ENCODE peak calls at places on chromosomes 6 and 20, in seven cellular contexts. S is neuronal stem cell, M is H1, Q is mesendoderm, T is H9, P is mesenchymal stem cell, J is trophoblast cell. B is an unnamed sample.

GRCh38 chr6:124967444-124967843 is 5.2 kb downstream of the RNF217 start:
- DNase-seq in T (no peak), P (no peak), J (no peak), S (no peak), Q (no peak), M (no peak), B (peak)

GRCh38 chr6:11064836-11065235 is 20.7 kb upstream of the ELOVL2 start:
- DNase-seq in S (peak), M (no peak), J (no peak), T (no peak), Q (no peak), P (no peak), B (no peak)

GRCh38 chr20:48949304-48950170 is 28.0 kb downstream of the ARFGEF2 start:
- DNase-seq in T (peak), P (no peak), M (no peak), S (no peak), J (no peak), Q (peak), B (no peak)

GRCh38 chr6:158279615-158280014 is 32.6 kb upstream of the TULP4 start:
- DNase-seq in Q (no peak), P (no peak), M (no peak), T (no peak), J (no peak), S (no peak), B (peak)

GRCh38 chr20:48908661-48909316 is 12.7 kb upstream of the ARFGEF2 start:
- DNase-seq in J (no peak), T (no peak), S (no peak), Q (no peak), P (no peak), M (no peak), B (no peak)

GRCh38 chr6:134657751-134658522 is 292.0 kb downstream of the ALDH8A1 start:
- DNase-seq in M (no peak), S (no peak), P (peak), Q (no peak), J (no peak), T (no peak), B (peak)

GRCh38 chr6:47464052-47464451 is 13.5 kb upstream of the CD2AP start:
- DNase-seq in Q (no peak), P (no peak), T (no peak), M (no peak), J (no peak), S (no peak), B (no peak)

GRCh38 chr6:157070403-157071107 is 252.8 kb downstream of the TMEM242 start:
- DNase-seq in M (no peak), S (no peak), T (no peak), Q (no peak), J (peak), P (no peak), B (no peak)

GRCh38 chr6:31633447-31633846 is 12.9 kb downstream of the PRRC2A start:
- DNase-seq in T (no peak), M (no peak), S (no peak), P (no peak), J (no peak), Q (no peak), B (no peak)

GRCh38 chr6:104286641-104287040 is 573.1 kb downstream of the HACE1 start:
- DNase-seq in J (no peak), Q (no peak), T (no peak), P (no peak), M (no peak), S (no peak), B (no peak)

GRCh38 chr6:6006428-6007310 is at the start of gene NRN1:
- DNase-seq in S (no peak), M (no peak), T (peak), P (no peak), J (peak), Q (peak), B (no peak)

GRCh38 chr6:73585566-73586415 is 65.0 kb upstream of the EEF1A1 start:
- DNase-seq in S (no peak), Q (peak), P (peak), M (no peak), T (peak), J (peak), B (peak)

GRCh38 chr6:150167479-150167873 is 24.6 kb downstream of the PPP1R14C start:
- DNase-seq in M (no peak), P (no peak), T (no peak), Q (no peak), J (no peak), S (no peak), B (no peak)

GRCh38 chr20:2817891-2818595 is 1.9 kb downstream of the TMEM239 start:
- DNase-seq in M (no peak), J (peak), P (no peak), T (no peak), S (no peak), Q (no peak), B (no peak)

GRCh38 chr20:57619053-57619831 is 984 bp downstream of the ZBP1 start:
- DNase-seq in P (no peak), S (no peak), Q (no peak), M (no peak), T (no peak), J (no peak), B (no peak)

GRCh38 chr20:15596220-15596875 is 976.9 kb downstream of the KIF16B start:
- DNase-seq in J (no peak), S (no peak), Q (no peak), M (no peak), T (no peak), P (peak), B (no peak)

GRCh38 chr20:63979221-63979548 is 257 bp downstream of the SAMD10 start:
- DNase-seq in T (no peak), S (no peak), M (no peak), J (no peak), P (no peak), Q (no peak), B (no peak)

GRCh38 chr20:63979549-63980316 is at the start of gene SAMD10:
- DNase-seq in Q (peak), M (no peak), P (peak), J (no peak), S (no peak), T (peak), B (peak)

GRCh38 chr20:63976980-63977391 is 2.5 kb downstream of the SAMD10 start:
- DNase-seq in M (no peak), Q (no peak), J (no peak), P (no peak), S (no peak), T (no peak), B (no peak)

GRCh38 chr20:63978319-63979220 is 872 bp downstream of the SAMD10 start:
- DNase-seq in M (no peak), Q (peak), P (peak), S (no peak), T (peak), J (peak), B (peak)

GRCh38 chr20:63977392-63978276 is 1.8 kb downstream of the SAMD10 start:
- DNase-seq in T (peak), M (no peak), P (peak), S (no peak), Q (no peak), J (no peak), B (peak)
- H3K23ac ChIP-seq in T (no peak), M (no peak), P (no peak), S (peak), Q (no peak), J (no peak), B (no peak)

GRCh38 chr20:4905195-4905594 is 96.1 kb downstream of the SLC23A2 start:
- DNase-seq in P (no peak), T (no peak), Q (no peak), J (no peak), M (no peak), S (no peak), B (peak)
- H3K23ac ChIP-seq in P (no peak), T (no peak), Q (no peak), J (no peak), M (no peak), S (no peak), B (no peak)

GRCh38 chr20:53929399-53929798 is 141.0 kb downstream of the BCAS1 start:
- DNase-seq in S (no peak), J (no peak), Q (no peak), P (no peak), M (no peak), T (no peak), B (no peak)

GRCh38 chr20:53927990-53928389 is 142.4 kb downstream of the BCAS1 start:
- DNase-seq in P (no peak), T (no peak), J (no peak), M (no peak), S (no peak), Q (no peak), B (no peak)

GRCh38 chr20:53923745-53924369 is 146.5 kb downstream of the BCAS1 start:
- DNase-seq in P (no peak), Q (no peak), J (no peak), M (no peak), S (no peak), T (no peak), B (no peak)

GRCh38 chr20:53925651-53926401 is 144.6 kb downstream of the BCAS1 start:
- DNase-seq in J (no peak), S (no peak), T (no peak), Q (no peak), P (no peak), M (no peak), B (no peak)

GRCh38 chr20:53926428-53927028 is 143.9 kb downstream of the BCAS1 start:
- DNase-seq in J (peak), Q (peak), M (no peak), P (peak), S (no peak), T (no peak), B (peak)
- H3K23ac ChIP-seq in J (no peak), Q (no peak), M (no peak), P (no peak), S (no peak), T (no peak), B (peak)

GRCh38 chr6:100167585-100167984 is 173.6 kb upstream of the MCHR2 start:
- DNase-seq in P (no peak), M (no peak), J (no peak), S (no peak), T (no peak), Q (peak), B (no peak)

GRCh38 chr6:100161782-100162181 is 167.8 kb upstream of the MCHR2 start:
- DNase-seq in Q (no peak), J (no peak), M (no peak), S (no peak), P (no peak), T (no peak), B (no peak)

GRCh38 chr6:100166991-100167390 is 173.0 kb upstream of the MCHR2 start:
- DNase-seq in S (no peak), P (no peak), M (no peak), J (no peak), T (no peak), Q (no peak), B (no peak)

GRCh38 chr6:100163035-100163434 is 169.0 kb upstream of the MCHR2 start:
- DNase-seq in T (peak), Q (no peak), S (no peak), M (no peak), J (no peak), P (no peak), B (no peak)

GRCh38 chr6:100165442-100165841 is 171.4 kb upstream of the MCHR2 start:
- DNase-seq in P (no peak), T (no peak), M (no peak), J (no peak), Q (no peak), S (no peak), B (no peak)
- H3K23ac ChIP-seq in P (no peak), T (no peak), M (no peak), J (no peak), Q (no peak), S (no peak), B (no peak)

B was measured in IMR-90.